ENCODE peak calls at places on chromosomes 7 and 10, in five cellular contexts. S is cerebellar cortex, I is NCI-H1092 treated with DMSO at 0.1 percent for 48 hours, L is esophagus squamous epithelium, X is NCI-H2081. C is an unnamed sample.
A peak's percentile ranks its signal among the peaks of the same experiment; 100 is the strongest.

GRCh38 chr7:138898255-138898654 is 82.9 kb downstream of the KIAA1549 start:
- DNase-seq in S (no peak), I (no peak), L (no peak), X (no peak), C (no peak)

GRCh38 chr7:91554893-91555292 is 290.7 kb downstream of the FZD1 start:
- DNase-seq in S (no peak), I (no peak), L (no peak), X (no peak), C (no peak)

GRCh38 chr10:108902491-108903250 is 1020.6 kb downstream of the XPNPEP1 start:
- DNase-seq in S (no peak), I (no peak), L (no peak), X (no peak), C (no peak)

GRCh38 chr10:129952771-129953489 is 11.1 kb downstream of the EBF3 start:
- DNase-seq in S (no peak), I (no peak), L (no peak), X (no peak), C (no peak)

GRCh38 chr10:21260793-21261149 is 264.7 kb downstream of the SKIDA1 start:
- DNase-seq in S (no peak), I (no peak), L (no peak), X (no peak), C (no peak)

GRCh38 chr7:101678713-101679112 is 49.6 kb upstream of the MYL10 start:
- DNase-seq in S (no peak), I (no peak), L (no peak), X (no peak), C (no peak)

GRCh38 chr7:110841840-110842579 is 248.9 kb upstream of the LRRN3 start:
- DNase-seq in S (peak; percentile 90), I (peak; percentile 72), L (no peak), X (no peak), C (no peak)

GRCh38 chr7:77266162-77266807 is 66.7 kb upstream of the FGL2 start:
- DNase-seq in S (no peak), I (no peak), L (no peak), X (no peak), C (no peak)

GRCh38 chr7:1461640-1462375 is 2.5 kb upstream of the MICALL2 start:
- DNase-seq in S (no peak), I (no peak), L (no peak), X (no peak), C (no peak)

GRCh38 chr10:91389636-91390512 is 20.3 kb upstream of the HECTD2 start:
- DNase-seq in S (peak; percentile 79), I (peak; percentile 65), L (no peak), X (peak; percentile 61), C (no peak)

C was measured in anterior cingulate cortex.